ENCODE peak calls at places on chromosomes 6 and 20, in nine cellular contexts. T, G, X, Z, S, O, V, W and D are unnamed samples.

GRCh38 chr20:22890605-22891300 is 144.4 kb upstream of the SSTR4 start:
- DNase-seq in X (no peak), Z (no peak), S (no peak), W (no peak), O (no peak), T (no peak), V (no peak), G (no peak), D (no peak)

GRCh38 chr6:138182939-138183791 is 21.4 kb downstream of the ARFGEF3 start:
- DNase-seq in X (no peak), Z (no peak), T (no peak), W (no peak), S (no peak), V (no peak), O (no peak), G (no peak), D (no peak)

GRCh38 chr6:110813813-110814487 is 1.3 kb downstream of the CDK19 start:
- DNase-seq in G (peak), Z (peak), W (peak), S (no peak), X (no peak), V (peak), O (no peak), T (no peak), D (peak)

GRCh38 chr6:167920165-167920564 is 77.3 kb upstream of the KIF25 start:
- DNase-seq in T (no peak), O (no peak), X (no peak), G (no peak), Z (no peak), S (no peak), V (no peak), W (no peak), D (no peak)

GRCh38 chr6:47426524-47427302 is 50.9 kb upstream of the CD2AP start:
- DNase-seq in V (no peak), W (no peak), O (no peak), T (no peak), Z (no peak), X (no peak), G (no peak), S (no peak), D (no peak)

GRCh38 chr6:45718901-45719300 is 296.8 kb downstream of the CLIC5 start:
- DNase-seq in W (peak), S (no peak), G (no peak), T (no peak), V (no peak), X (no peak), O (no peak), Z (no peak), D (no peak)

GRCh38 chr6:88031550-88031949 is 16.1 kb upstream of the SPACA1 start:
- DNase-seq in W (no peak), X (no peak), G (no peak), Z (no peak), O (no peak), T (no peak), V (no peak), S (no peak), D (no peak)

GRCh38 chr6:53770690-53771320 is 24.0 kb upstream of the LRRC1 start:
- DNase-seq in Z (no peak), O (no peak), V (no peak), S (no peak), T (no peak), X (no peak), W (peak), G (peak), D (no peak)

GRCh38 chr20:57596358-57596757 is 23.9 kb downstream of the ZBP1 start:
- DNase-seq in T (no peak), O (no peak), G (no peak), Z (no peak), S (no peak), V (no peak), W (no peak), X (no peak), D (no peak)

GRCh38 chr6:8837343-8837742 is 402.0 kb upstream of the SLC35B3 start:
- DNase-seq in T (no peak), G (no peak), V (no peak), X (no peak), O (no peak), S (no peak), Z (no peak), W (no peak), D (no peak)

GRCh38 chr6:126188271-126188909 is 151.5 kb upstream of the CENPW start:
- DNase-seq in S (no peak), Z (no peak), X (no peak), T (no peak), G (no peak), O (no peak), W (peak), V (no peak), D (no peak)

GRCh38 chr20:21338291-21338690 is 35.2 kb downstream of the XRN2 start:
- DNase-seq in T (no peak), W (no peak), G (no peak), O (no peak), X (no peak), Z (no peak), V (no peak), S (no peak), D (no peak)

GRCh38 chr6:22025468-22026159 is 271.2 kb downstream of the PRL start:
- DNase-seq in G (peak), W (peak), V (no peak), X (no peak), O (peak), S (no peak), T (no peak), Z (peak), D (peak)

GRCh38 chr6:72464791-72465691 is 156.8 kb upstream of the KCNQ5 start:
- DNase-seq in O (peak), X (no peak), W (peak), S (no peak), T (no peak), V (no peak), Z (no peak), G (peak), D (no peak)

GRCh38 chr6:154928325-154928922 is 66.7 kb upstream of the TIAM2 start:
- DNase-seq in T (peak), X (no peak), Z (peak), O (peak), V (peak), G (peak), W (peak), S (peak), D (peak)

GRCh38 chr6:124812067-124812466 is 150.2 kb upstream of the RNF217 start:
- DNase-seq in G (peak), Z (no peak), T (no peak), O (no peak), X (no peak), V (no peak), W (no peak), S (no peak), D (no peak)

GRCh38 chr20:4544765-4545164 is 176.9 kb upstream of the PRND start:
- DNase-seq in V (no peak), T (no peak), Z (no peak), S (no peak), G (no peak), W (peak), O (peak), X (no peak), D (no peak)

GRCh38 chr6:113464959-113465358 is 392.2 kb upstream of the MARCKS start:
- DNase-seq in Z (no peak), W (peak), X (no peak), O (no peak), S (no peak), V (no peak), T (no peak), G (peak), D (peak)

GRCh38 chr20:37911838-37912273 is 8.9 kb downstream of the VSTM2L start:
- DNase-seq in X (no peak), Z (no peak), S (no peak), G (peak), W (peak), V (no peak), T (peak), O (peak), D (no peak)

GRCh38 chr20:16241911-16242310 is 331.3 kb downstream of the KIF16B start:
- DNase-seq in X (no peak), O (no peak), Z (no peak), T (no peak), W (no peak), G (peak), S (no peak), V (no peak), D (no peak)

GRCh38 chr6:27592481-27593199 is 119.7 kb upstream of the ZNF184 start:
- DNase-seq in Z (no peak), G (peak), T (peak), O (no peak), S (no peak), X (no peak), W (peak), V (no peak), D (no peak)

GRCh38 chr20:5364136-5364821 is 47.5 kb upstream of the PROKR2 start:
- DNase-seq in X (no peak), V (no peak), T (no peak), W (no peak), G (no peak), Z (no peak), O (no peak), S (no peak), D (no peak)

GRCh38 chr20:50248104-50248631 is 57.5 kb downstream of the CEBPB start:
- DNase-seq in G (no peak), V (no peak), X (no peak), O (peak), W (peak), Z (no peak), S (no peak), T (no peak), D (no peak)

GRCh38 chr20:43388267-43389081 is 69.2 kb upstream of the SRSF6 start:
- DNase-seq in Z (no peak), X (peak), W (peak), S (no peak), T (no peak), V (no peak), O (no peak), G (no peak), D (no peak)

GRCh38 chr20:37102571-37102970 is 6.8 kb upstream of the RBL1 start:
- DNase-seq in T (no peak), G (no peak), S (no peak), W (no peak), Z (no peak), O (no peak), X (no peak), V (no peak), D (no peak)

GRCh38 chr20:8718214-8718613 is 350.7 kb upstream of the PLCB4 start:
- DNase-seq in W (no peak), O (no peak), T (no peak), S (no peak), Z (no peak), G (no peak), V (no peak), X (no peak), D (no peak)

GRCh38 chr6:125974214-125974866 is 12.0 kb upstream of the TRMT11 start:
- DNase-seq in Z (peak), T (no peak), S (no peak), G (peak), V (no peak), W (peak), O (no peak), X (no peak), D (peak)

GRCh38 chr6:101397199-101397598 is 3.7 kb downstream of the GRIK2 start:
- DNase-seq in Z (no peak), W (peak), T (no peak), X (no peak), O (no peak), V (no peak), S (no peak), G (no peak), D (peak)

GRCh38 chr6:5999688-6000608 is 6.8 kb downstream of the NRN1 start:
- DNase-seq in V (no peak), Z (no peak), X (no peak), S (no peak), O (no peak), G (no peak), W (no peak), T (no peak), D (no peak)

GRCh38 chr6:7681449-7681848 is 44.5 kb upstream of the BMP6 start:
- DNase-seq in W (no peak), T (no peak), X (no peak), Z (no peak), S (no peak), O (no peak), V (no peak), G (no peak), D (no peak)

GRCh38 chr6:168208854-168209253 is 110.7 kb downstream of the DACT2 start:
- DNase-seq in X (peak), G (no peak), O (no peak), W (no peak), S (no peak), T (no peak), V (no peak), Z (no peak), D (no peak)

GRCh38 chr6:148317739-148318138 is 24.9 kb upstream of the SASH1 start:
- DNase-seq in T (no peak), W (peak), X (no peak), S (no peak), V (no peak), G (no peak), Z (no peak), O (no peak), D (no peak)

GRCh38 chr6:142420822-142421221 is 119.0 kb downstream of the ADGRG6 start:
- DNase-seq in W (no peak), O (no peak), Z (no peak), X (no peak), T (no peak), G (no peak), S (no peak), V (no peak), D (no peak)

GRCh38 chr20:45290677-45291355 is 15.8 kb upstream of the RBPJL start:
- DNase-seq in S (peak), O (peak), G (peak), W (peak), X (peak), T (no peak), Z (peak), V (peak), D (peak)

GRCh38 chr6:19835605-19836004 is 1.6 kb upstream of the ID4 start:
- DNase-seq in V (no peak), O (no peak), X (no peak), S (no peak), G (no peak), Z (no peak), T (no peak), W (no peak), D (no peak)

GRCh38 chr6:117338567-117338966 is 73.2 kb downstream of the VGLL2 start:
- DNase-seq in V (no peak), Z (no peak), O (no peak), X (no peak), W (no peak), G (no peak), S (no peak), T (no peak), D (no peak)

GRCh38 chr6:119060255-119060907 is 18.1 kb downstream of the FAM184A start:
- DNase-seq in G (no peak), X (no peak), W (no peak), V (no peak), T (no peak), Z (no peak), O (no peak), S (no peak), D (no peak)

GRCh38 chr6:40550096-40550731 is 37.0 kb downstream of the LRFN2 start:
- DNase-seq in Z (peak), W (peak), X (no peak), S (no peak), O (peak), G (peak), V (no peak), T (no peak), D (peak)